ENCODE peak calls at places on chromosomes 7 and 10, in six cellular contexts. B, X, Y, M, L and A are unnamed samples.

GRCh38 chr7:155428171-155428834 is 29.6 kb upstream of the EN2 start:
- DNase-seq in B (no peak), M (no peak), L (no peak), X (no peak), Y (no peak), A (no peak)

GRCh38 chr10:71774916-71775702 is 1.8 kb upstream of the VSIR start:
- DNase-seq in M (peak), X (no peak), B (no peak), Y (no peak), L (no peak), A (no peak)

GRCh38 chr7:155181768-155182167 is 111.6 kb downstream of the HTR5A start:
- DNase-seq in Y (no peak), M (no peak), L (no peak), X (no peak), B (no peak), A (no peak)

GRCh38 chr10:35561670-35562069 is 43.5 kb upstream of the GJD4 start:
- DNase-seq in M (no peak), L (no peak), Y (no peak), B (no peak), X (no peak), A (peak)

GRCh38 chr10:120495226-120495625 is 38.2 kb downstream of the PLPP4 start:
- DNase-seq in X (no peak), M (no peak), Y (no peak), L (peak), B (peak), A (no peak)

GRCh38 chr7:77877800-77878199 is 79.2 kb downstream of the PHTF2 start:
- DNase-seq in X (no peak), B (peak), Y (peak), M (no peak), L (no peak), A (peak)

GRCh38 chr7:82559203-82559805 is 115.7 kb upstream of the CACNA2D1 start:
- DNase-seq in M (no peak), B (no peak), L (peak), X (no peak), Y (no peak), A (no peak)

GRCh38 chr10:110141185-110141584 is 66.2 kb upstream of the MXI1 start:
- DNase-seq in M (no peak), Y (peak), L (no peak), X (no peak), B (peak), A (peak)

GRCh38 chr10:85741626-85742300 is 624.8 kb downstream of the GRID1 start:
- DNase-seq in L (no peak), M (no peak), Y (no peak), X (no peak), B (no peak), A (no peak)

GRCh38 chr10:120979435-120980315 is 128.5 kb downstream of the WDR11 start:
- DNase-seq in M (peak), X (peak), Y (no peak), B (no peak), L (peak), A (peak)

GRCh38 chr10:113666682-113667252 is 2.9 kb upstream of the NRAP start:
- DNase-seq in B (peak), X (no peak), M (no peak), Y (peak), L (no peak), A (peak)

GRCh38 chr7:47493971-47494370 is 87.9 kb downstream of the TNS3 start:
- DNase-seq in Y (no peak), M (no peak), L (no peak), B (no peak), X (no peak), A (no peak)

GRCh38 chr10:80529604-80530003 is 8.1 kb upstream of the SH2D4B start:
- DNase-seq in B (no peak), Y (peak), X (no peak), L (no peak), M (no peak), A (no peak)

GRCh38 chr10:3065622-3066021 is 1.7 kb upstream of the PFKP start:
- DNase-seq in X (no peak), B (no peak), Y (no peak), M (no peak), L (no peak), A (no peak)

GRCh38 chr7:138027100-138027499 is 25.2 kb upstream of the CREB3L2 start:
- DNase-seq in X (no peak), L (no peak), Y (no peak), M (no peak), B (no peak), A (no peak)

GRCh38 chr10:79610601-79611191 is at the start of gene SFTPA1:
- DNase-seq in M (peak), B (no peak), X (no peak), Y (no peak), L (no peak), A (no peak)

GRCh38 chr7:118080947-118081346 is 103.0 kb upstream of the LSM8 start:
- DNase-seq in X (peak), L (no peak), Y (peak), M (no peak), B (peak), A (no peak)

GRCh38 chr7:99791667-99792356 is 7.8 kb upstream of the CYP3A4 start:
- DNase-seq in Y (no peak), X (no peak), B (no peak), L (no peak), M (no peak), A (no peak)

GRCh38 chr10:113519616-113520015 is 33.2 kb upstream of the HABP2 start:
- DNase-seq in L (no peak), Y (no peak), M (no peak), X (no peak), B (no peak), A (no peak)

GRCh38 chr7:24945899-24946298 is 34.1 kb downstream of the OSBPL3 start:
- DNase-seq in Y (no peak), L (no peak), B (no peak), M (no peak), X (no peak), A (no peak)

GRCh38 chr10:101237080-101237817 is 8.0 kb upstream of the LBX1 start:
- DNase-seq in B (peak), Y (no peak), L (no peak), X (no peak), M (no peak), A (no peak)

GRCh38 chr10:74596713-74597112 is 229.7 kb upstream of the KAT6B start:
- DNase-seq in Y (no peak), B (no peak), M (no peak), X (no peak), L (no peak), A (no peak)

GRCh38 chr10:128211064-128211504 is 84.9 kb upstream of the MKI67 start:
- DNase-seq in X (no peak), Y (no peak), L (no peak), B (no peak), M (no peak), A (no peak)

GRCh38 chr7:525740-526139 is 6.1 kb upstream of the PDGFA start:
- DNase-seq in Y (no peak), B (no peak), X (no peak), L (no peak), M (no peak), A (no peak)

GRCh38 chr10:95693331-95693667 is 428 bp downstream of the TCTN3 start:
- DNase-seq in Y (peak), X (no peak), M (no peak), L (no peak), B (no peak), A (no peak)

GRCh38 chr7:157300406-157300770 is 36.4 kb upstream of the DNAJB6 start:
- DNase-seq in Y (no peak), L (no peak), B (no peak), X (no peak), M (no peak), A (no peak)

DNA sequence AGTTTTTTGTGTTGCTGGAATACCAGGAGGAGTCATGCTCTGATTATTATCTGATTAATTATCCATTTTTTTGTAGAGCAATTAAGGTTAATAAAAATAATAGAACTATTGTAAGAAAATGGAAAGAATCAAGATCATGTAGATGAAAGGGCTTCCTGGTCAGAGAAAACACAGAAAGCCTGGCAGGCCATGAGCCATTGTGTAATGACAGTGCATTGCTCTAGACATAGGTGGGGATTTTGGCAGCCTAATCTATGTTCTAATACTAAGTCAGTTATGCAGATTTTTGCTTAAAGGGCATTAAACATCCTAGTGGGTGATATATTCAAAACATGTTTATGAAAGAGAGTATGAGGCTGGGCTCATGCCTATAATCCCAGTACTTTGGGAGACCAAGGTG is 198.2 kb downstream of the PPP1R9A start:
- DNase-seq in M (no peak), X (no peak), L (no peak), B (no peak), Y (no peak), A (no peak)
- H3K4me3 ChIP-seq in M (no peak), X (no peak), L (no peak), B (no peak), Y (no peak), A (no peak)

GRCh38 chr10:116809528-116810500 is 39.5 kb upstream of the ENO4 start:
- DNase-seq in M (no peak), X (peak), L (no peak), B (no peak), Y (no peak), A (no peak)
- TF ChIP-seq CTCF in M (peak), X (peak), L (peak), B (peak), Y (peak), A (peak)

GRCh38 chr7:43053968-43054367 is 58.5 kb upstream of the HECW1 start:
- DNase-seq in Y (no peak), B (no peak), L (no peak), X (no peak), M (no peak), A (no peak)
- H3K4me3 ChIP-seq in Y (no peak), B (no peak), L (no peak), X (no peak), M (no peak), A (no peak)

GRCh38 chr7:102449136-102449535 is 15.5 kb downstream of the ALKBH4 start:
- DNase-seq in Y (no peak), L (no peak), B (no peak), X (no peak), M (no peak), A (no peak)

GRCh38 chr7:102453319-102453718 is 11.3 kb downstream of the ALKBH4 start:
- DNase-seq in X (no peak), M (no peak), L (no peak), Y (no peak), B (no peak), A (no peak)

GRCh38 chr7:102450242-102450641 is 14.4 kb downstream of the ALKBH4 start:
- DNase-seq in B (no peak), M (no peak), L (peak), X (no peak), Y (no peak), A (no peak)

GRCh38 chr7:102452451-102452850 is 12.2 kb downstream of the ALKBH4 start:
- DNase-seq in L (no peak), M (no peak), Y (no peak), X (no peak), B (no peak), A (no peak)

GRCh38 chr7:102451371-102452054 is 13.2 kb downstream of the ALKBH4 start:
- DNase-seq in Y (no peak), B (no peak), M (no peak), X (peak), L (peak), A (no peak)
- TF ChIP-seq CTCF in Y (no peak), B (no peak), M (no peak), X (no peak), L (peak), A (no peak)

GRCh38 chr10:119031496-119032059 is 2.1 kb downstream of the NANOS1 start:
- DNase-seq in Y (peak), M (no peak), X (no peak), B (no peak), L (no peak), A (peak)
- H3K4me3 ChIP-seq in Y (no peak), M (no peak), X (peak), B (no peak), L (peak), A (no peak)

DNA sequence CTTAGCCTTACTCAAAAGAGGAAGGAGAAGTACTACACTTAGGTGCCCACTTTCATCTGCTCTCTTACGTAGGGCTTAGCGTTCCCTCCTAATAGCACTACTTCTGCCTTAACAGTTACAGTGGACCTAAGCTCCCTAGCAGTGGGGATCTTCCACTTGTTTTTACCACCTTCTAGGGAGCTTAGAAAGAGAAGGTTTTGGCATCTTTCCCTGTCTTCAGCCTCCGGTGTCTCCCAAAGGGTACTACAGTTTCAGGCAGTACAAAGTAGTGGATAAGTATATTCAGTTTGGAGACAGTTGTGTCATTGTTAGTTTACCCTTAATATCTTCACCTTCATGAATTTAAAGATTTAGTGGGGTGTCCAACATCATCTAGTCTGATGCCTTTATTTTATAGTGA is 14.6 kb downstream of the CHRM2 start:
- DNase-seq in M (no peak), X (no peak), Y (peak), B (peak), L (no peak), A (no peak)
- TF ChIP-seq CTCF in M (no peak), X (no peak), Y (peak), B (peak), L (no peak), A (no peak)

GRCh38 chr10:43401627-43402026 is 7.4 kb downstream of the HNRNPF start:
- DNase-seq in X (no peak), M (no peak), Y (no peak), L (no peak), B (no peak), A (no peak)
- H3K4me3 ChIP-seq in X (no peak), M (no peak), Y (no peak), L (no peak), B (no peak), A (no peak)

DNA sequence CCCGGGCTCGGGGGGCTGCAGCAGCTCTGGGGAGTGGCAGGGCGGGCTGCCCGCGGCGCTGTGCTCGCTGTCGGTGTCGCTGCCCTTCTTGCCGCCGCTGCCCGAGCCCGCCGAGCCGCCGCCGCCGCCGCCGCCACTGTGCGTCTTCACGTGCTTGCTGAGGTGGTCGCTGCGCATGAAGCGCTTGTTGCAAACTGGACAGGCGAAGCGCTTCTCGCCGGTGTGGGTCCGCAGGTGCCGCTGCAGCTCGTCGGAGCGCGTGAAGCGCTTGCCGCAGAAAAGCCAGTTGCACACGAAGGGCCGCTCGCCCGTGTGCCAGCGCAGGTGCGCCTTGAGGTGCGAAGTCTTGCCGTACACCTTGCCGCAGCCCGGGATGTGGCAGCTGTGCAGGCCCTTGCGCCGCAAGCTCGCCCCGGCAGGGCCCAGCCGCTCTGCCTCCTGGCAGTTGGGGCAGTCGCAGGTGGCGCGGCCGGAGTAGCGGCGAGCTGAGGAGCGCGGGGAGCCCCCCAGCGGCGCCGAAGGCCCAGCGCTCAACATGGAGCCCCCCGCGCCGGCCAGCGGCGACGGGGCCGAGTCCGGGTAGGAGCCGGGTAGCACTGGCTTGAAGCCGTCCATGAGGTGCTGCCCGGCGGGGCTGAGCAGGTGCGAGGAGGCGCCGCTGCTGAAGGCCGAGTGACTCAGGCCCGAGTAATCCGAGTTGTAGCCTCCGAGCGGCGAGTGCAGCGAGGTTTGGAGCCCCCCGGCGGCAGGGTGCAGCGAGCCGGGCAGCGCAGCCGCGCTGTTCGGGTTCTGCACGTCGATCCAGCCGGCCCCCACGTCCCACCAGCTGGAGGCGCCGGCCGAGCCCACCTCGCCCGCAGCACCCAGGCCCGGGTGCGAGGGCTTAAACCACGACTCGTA is 2.1 kb downstream of the SP8 start:
- DNase-seq in Y (no peak), M (no peak), B (no peak), L (peak), X (peak), A (peak)
- TF ChIP-seq CTCF in Y (peak), M (no peak), B (peak), L (peak), X (peak), A (no peak)